ENCODE peak calls at places on chromosome 22, in nine cellular contexts. P is GM20000; V is CD8-positive, alpha-beta T cell; H is AG04450; U is mucosa of descending colon; B is right lobe of liver; Y is cardiac fibroblast; A is neural crest cell; G is thoracic aorta. R is an unnamed sample.
A peak's percentile ranks its signal among the peaks of the same experiment; 100 is the strongest.

GRCh38 chr22:29635734-29636357 is 32.4 kb downstream of the NF2 start:
- DNase-seq in P (peak; percentile 47), U (no peak), V (no peak), G (no peak), H (no peak), A (no peak), Y (peak; percentile 76), B (no peak), R (no peak)

GRCh38 chr22:20852076-20852475 is 6.5 kb downstream of the PI4KA start:
- DNase-seq in B (no peak), V (no peak), U (no peak), H (no peak), Y (peak; percentile 13), G (no peak), P (no peak), A (no peak), R (no peak)

GRCh38 chr22:19766506-19767426 is 6.2 kb downstream of the TBX1 start:
- DNase-seq in H (no peak), G (no peak), A (no peak), U (peak; percentile 68), V (peak; percentile 59), P (peak; percentile 61), B (peak; percentile 80), Y (no peak), R (no peak)

GRCh38 chr22:44586337-44586990 is 88.4 kb upstream of the RTL6 start:
- DNase-seq in H (no peak), U (no peak), V (no peak), A (no peak), Y (no peak), P (no peak), B (no peak), G (no peak), R (no peak)

GRCh38 chr22:43654271-43654670 is 157.8 kb downstream of the EFCAB6 start:
- DNase-seq in U (no peak), P (no peak), V (no peak), H (no peak), Y (no peak), A (no peak), B (no peak), G (no peak), R (no peak)

GRCh38 chr22:45159652-45160462 is 3.9 kb upstream of the NUP50 start:
- DNase-seq in B (no peak), H (no peak), Y (peak; percentile 72), P (no peak), A (no peak), G (no peak), U (no peak), V (no peak), R (no peak)

GRCh38 chr22:38414009-38414395 is 41.0 kb downstream of the KCNJ4 start:
- DNase-seq in A (no peak), U (peak; percentile 14), Y (no peak), H (no peak), B (peak; percentile 24), P (no peak), G (no peak), V (peak; percentile 31), R (no peak)

GRCh38 chr22:43273902-43274484 is 69.2 kb downstream of the SCUBE1 start:
- DNase-seq in U (no peak), H (no peak), Y (peak; percentile 67), B (no peak), A (peak; percentile 52), V (peak; percentile 64), G (no peak), P (peak; percentile 80), R (peak; percentile 36)

GRCh38 chr22:17135153-17135760 is 14.1 kb upstream of the TMEM121B start:
- DNase-seq in B (no peak), P (no peak), U (no peak), H (no peak), A (no peak), Y (no peak), V (no peak), G (no peak), R (no peak)

GRCh38 chr22:35301370-35301874 is 1.7 kb downstream of the TOM1 start:
- DNase-seq in U (peak; percentile 33), H (peak; percentile 70), P (no peak), G (no peak), V (no peak), Y (peak; percentile 98), B (peak; percentile 80), A (no peak), R (no peak)

GRCh38 chr22:46251816-46252380 is 1.8 kb upstream of the CDPF1 start:
- DNase-seq in G (no peak), U (no peak), B (no peak), H (no peak), A (no peak), Y (no peak), V (no peak), P (no peak), R (no peak)

GRCh38 chr22:46259374-46259773 is 3.8 kb downstream of the PKDREJ start:
- DNase-seq in G (no peak), B (no peak), P (no peak), A (no peak), Y (no peak), U (no peak), H (no peak), V (no peak), R (no peak)

GRCh38 chr22:46260038-46260437 is 3.1 kb downstream of the PKDREJ start:
- DNase-seq in H (no peak), A (no peak), B (no peak), U (no peak), Y (no peak), G (no peak), P (no peak), V (no peak), R (no peak)

GRCh38 chr22:46251266-46251665 is 1.2 kb upstream of the CDPF1 start:
- DNase-seq in U (no peak), H (no peak), A (no peak), G (no peak), V (no peak), B (no peak), Y (no peak), P (no peak), R (no peak)

DNA sequence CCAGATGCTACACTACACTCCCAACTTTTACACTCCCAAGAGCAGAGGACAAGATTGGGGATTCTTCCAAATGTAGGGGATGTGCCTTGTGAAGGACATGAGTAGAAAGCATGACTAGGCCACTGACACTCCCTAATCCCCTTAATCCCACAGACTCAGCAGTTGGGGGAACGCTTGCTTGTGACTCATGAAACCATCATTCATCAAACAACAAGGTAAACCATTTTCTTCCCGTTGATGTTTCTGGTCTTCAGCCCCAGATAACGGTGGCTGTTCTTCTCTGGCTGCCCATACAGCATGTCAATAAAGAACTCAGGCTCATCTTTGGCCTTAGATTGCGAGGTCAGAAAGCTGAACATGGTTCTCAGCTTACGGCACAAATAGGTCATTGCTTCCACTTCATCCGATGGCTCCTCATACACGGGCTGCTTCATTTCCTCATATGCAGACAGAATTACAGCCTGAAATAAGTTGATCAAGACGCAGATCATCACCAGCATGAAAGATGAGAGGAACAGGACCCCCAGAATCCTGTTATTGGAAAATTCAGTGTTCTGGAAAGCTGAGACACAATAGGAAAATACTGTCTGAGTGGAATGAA is 6.4 kb upstream of the CDPF1 start:
- DNase-seq in H (no peak), A (no peak), U (no peak), V (no peak), B (no peak), G (no peak), P (no peak), Y (no peak), R (no peak)
- TF ChIP-seq CTCF in H (no peak), A (no peak), U (no peak), V (no peak), B (no peak), G (no peak), P (no peak), Y (no peak), R (no peak)

GRCh38 chr22:48306785-48307570 is 1520.7 kb downstream of the BRD1 start:
- DNase-seq in H (no peak), A (no peak), P (no peak), B (no peak), V (peak; percentile 31), Y (no peak), G (no peak), U (no peak), R (no peak)
- TF ChIP-seq CTCF in H (no peak), A (no peak), P (no peak), B (no peak), V (no peak), Y (no peak), G (no peak), U (no peak), R (no peak)

DNA sequence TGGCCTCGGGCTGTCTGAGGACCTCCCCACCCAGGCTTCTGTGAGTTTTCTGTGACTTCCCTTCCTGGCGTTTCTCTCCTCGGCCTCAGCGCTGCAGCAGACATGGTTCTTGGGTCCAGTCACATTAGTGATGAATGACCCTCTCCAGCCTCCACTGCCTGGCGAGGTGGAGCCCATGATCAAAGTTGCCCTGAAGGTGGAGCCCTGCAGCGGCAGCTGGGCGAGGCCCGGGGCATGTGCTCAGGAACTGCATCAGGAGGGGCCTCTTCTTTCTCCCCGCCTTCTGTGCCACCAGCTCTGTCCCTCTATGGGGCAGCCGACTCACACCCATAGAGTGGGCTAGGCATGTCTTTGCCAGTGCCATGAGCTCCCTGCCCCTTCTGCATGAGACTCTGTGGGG is 1079.7 kb downstream of the TBC1D22A start:
- DNase-seq in H (no peak), A (no peak), B (no peak), Y (no peak), G (no peak), P (no peak), U (no peak), V (no peak), R (no peak)
- TF ChIP-seq CTCF in H (no peak), A (no peak), B (no peak), Y (no peak), G (no peak), P (peak; percentile 12), U (no peak), V (no peak), R (no peak)

GRCh38 chr22:50507421-50507990 is at the start of gene LMF2:
- DNase-seq in V (peak; percentile 97), A (peak; percentile 91), B (peak; percentile 95), G (no peak), P (peak; percentile 99), Y (no peak), H (no peak), U (peak; percentile 97), R (peak; percentile 95)
- TF ChIP-seq CTCF in V (no peak), A (no peak), B (no peak), G (no peak), P (no peak), Y (no peak), H (no peak), U (no peak), R (no peak)